ENCODE peak calls at places on chromosomes 5 and 9, in ten cellular contexts. I, P, T, A, N, E, S, Z, W and U are unnamed samples.

GRCh38 chr5:63135306-63135705 is 556.7 kb downstream of the LRRC70 start:
- DNase-seq in I (no peak), P (no peak), T (no peak), A (no peak), N (no peak), E (no peak), S (no peak), Z (no peak), W (no peak), U (no peak)

GRCh38 chr5:14040542-14040941 is 96.1 kb upstream of the DNAH5 start:
- DNase-seq in I (no peak), P (no peak), T (no peak), A (no peak), N (no peak), E (peak; percentile 36), S (no peak), Z (no peak), W (no peak), U (no peak)

GRCh38 chr9:113373676-113374392 is 3.0 kb downstream of the HDHD3 start:
- DNase-seq in I (no peak), P (no peak), T (no peak), A (no peak), N (no peak), E (no peak), S (no peak), Z (no peak), W (no peak), U (no peak)

GRCh38 chr5:159682623-159683022 is 233.7 kb upstream of the ADRA1B start:
- DNase-seq in I (no peak), P (no peak), T (no peak), A (no peak), N (no peak), E (peak; percentile 53), S (no peak), Z (no peak), W (no peak), U (no peak)

GRCh38 chr9:105280730-105281129 is 36.3 kb downstream of the SLC44A1 start:
- DNase-seq in I (no peak), P (peak; percentile 45), T (no peak), A (peak; percentile 99), N (no peak), E (no peak), S (no peak), Z (no peak), W (no peak), U (no peak)

GRCh38 chr5:42813533-42813932 is 1.8 kb upstream of the SELENOP start:
- DNase-seq in I (no peak), P (no peak), T (no peak), A (no peak), N (no peak), E (peak; percentile 84), S (no peak), Z (no peak), W (no peak), U (peak; percentile 96)

GRCh38 chr5:113380299-113381014 is 54.3 kb downstream of the TSSK1B start:
- DNase-seq in I (no peak), P (no peak), T (peak; percentile 20), A (no peak), N (no peak), E (no peak), S (peak; percentile 23), Z (no peak), W (no peak), U (no peak)

GRCh38 chr5:150517272-150518152 is 9.6 kb downstream of the NDST1 start:
- DNase-seq in I (no peak), P (peak; percentile 97), T (peak; percentile 89), A (peak; percentile 94), N (peak; percentile 57), E (no peak), S (no peak), Z (peak; percentile 100), W (no peak), U (no peak)

GRCh38 chr5:137220523-137220927 is 278.6 kb downstream of the SPOCK1 start:
- DNase-seq in I (peak; percentile 75), P (peak; percentile 93), T (peak; percentile 80), A (peak; percentile 96), N (peak; percentile 81), E (peak; percentile 76), S (no peak), Z (peak; percentile 35), W (no peak), U (peak; percentile 70)

GRCh38 chr9:69121155-69122085 is 52.7 kb upstream of the TJP2 start:
- DNase-seq in I (peak; percentile 90), P (peak; percentile 50), T (peak; percentile 74), A (peak; percentile 44), N (peak; percentile 83), E (peak; percentile 89), S (peak; percentile 64), Z (peak; percentile 73), W (no peak), U (peak; percentile 86)

GRCh38 chr9:126222835-126223431 is 103.7 kb upstream of the MVB12B start:
- DNase-seq in I (no peak), P (no peak), T (no peak), A (no peak), N (no peak), E (peak; percentile 31), S (no peak), Z (no peak), W (no peak), U (no peak)

GRCh38 chr9:126221480-126221879 is 105.1 kb upstream of the MVB12B start:
- DNase-seq in I (no peak), P (no peak), T (no peak), A (no peak), N (no peak), E (no peak), S (no peak), Z (no peak), W (no peak), U (no peak)

GRCh38 chr9:126222363-126222834 is 104.2 kb upstream of the MVB12B start:
- DNase-seq in I (no peak), P (no peak), T (no peak), A (no peak), N (no peak), E (peak; percentile 69), S (no peak), Z (no peak), W (no peak), U (no peak)

GRCh38 chr9:126225611-126226609 is 100.7 kb upstream of the MVB12B start:
- DNase-seq in I (no peak), P (no peak), T (no peak), A (no peak), N (no peak), E (no peak), S (no peak), Z (no peak), W (no peak), U (no peak)

DNA sequence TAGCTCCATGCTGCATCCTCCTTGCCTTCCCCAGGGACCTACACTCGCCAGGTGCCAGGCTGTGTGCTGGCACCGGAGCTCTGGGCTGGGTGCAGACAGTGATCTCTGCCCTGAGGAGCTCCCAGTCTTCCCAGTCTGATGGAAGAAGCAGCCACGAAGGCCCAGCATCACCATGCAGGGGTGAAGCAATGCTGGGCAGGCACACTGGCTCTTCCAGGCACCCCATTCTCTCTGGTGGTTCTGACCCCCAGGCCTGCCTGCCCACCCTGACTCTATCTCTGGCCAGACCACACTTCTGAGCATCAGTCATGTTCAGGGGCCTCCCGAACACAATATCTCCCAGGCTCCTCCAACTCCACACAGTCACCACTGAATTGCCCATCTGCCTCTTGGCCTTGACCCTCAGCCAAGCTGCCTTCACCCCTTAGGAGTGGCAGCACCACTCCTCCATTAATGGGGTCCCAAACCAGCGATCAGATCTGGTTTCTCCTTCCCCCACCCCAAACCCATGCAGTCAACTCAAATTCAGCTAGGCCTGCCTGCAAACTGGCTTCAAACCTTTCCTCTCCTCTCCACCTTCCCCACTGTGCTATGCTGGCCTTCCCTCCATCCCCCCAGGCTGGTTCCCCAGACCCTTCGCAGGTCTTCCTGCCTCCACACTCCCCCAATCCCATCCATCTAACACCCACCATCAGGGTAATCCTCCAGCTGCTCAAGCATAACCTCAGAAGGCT is 102.7 kb upstream of the MVB12B start:
- DNase-seq in I (no peak), P (no peak), T (no peak), A (no peak), N (no peak), E (no peak), S (no peak), Z (no peak), W (no peak), U (no peak)
- H3K4me3 ChIP-seq in I (no peak overlapping the region), P (no peak overlapping the region), T (no peak overlapping the region), A (no peak overlapping the region), N (no peak overlapping the region), E (no peak overlapping the region), S (no peak overlapping the region), Z (no peak overlapping the region), W (no peak overlapping the region), U (no peak overlapping the region)

GRCh38 chr5:80254767-80255424 is 952 bp downstream of the SERINC5 start:
- DNase-seq in I (no peak), P (peak; percentile 10), T (peak; percentile 57), A (peak; percentile 59), N (no peak), E (no peak), S (peak; percentile 54), Z (no peak), W (no peak), U (no peak)
- TF ChIP-seq CTCF in I (no peak), P (no peak), T (no peak), A (no peak), N (no peak), E (no peak), S (peak; percentile 6), Z (no peak), W (no peak), U (no peak)

DNA sequence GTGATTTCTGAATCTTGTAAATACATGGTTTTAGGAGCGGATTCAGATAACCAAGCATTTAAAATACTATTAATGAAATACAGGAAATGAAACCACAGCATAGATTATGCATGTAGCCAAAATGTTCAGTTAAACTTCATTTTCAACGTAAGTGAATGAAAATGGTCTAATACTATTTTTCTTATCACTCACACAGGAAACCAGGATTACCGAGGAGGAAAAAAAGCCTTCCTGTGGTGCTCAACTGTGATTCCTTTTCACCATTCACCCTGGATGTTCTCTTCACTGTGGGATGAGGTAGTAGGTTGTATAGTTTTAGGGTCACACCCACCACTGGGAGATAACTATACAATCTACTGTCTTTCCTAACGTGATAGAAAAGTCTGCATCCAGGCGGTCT is 83.4 kb upstream of the ZNF169 start:
- DNase-seq in I (no peak), P (no peak), T (peak; percentile 62), A (no peak), N (no peak), E (no peak), S (no peak), Z (no peak), W (no peak), U (no peak)
- H4K20me1 ChIP-seq in I (peaks cover 55% of the 10 kb centered on the region), P (peaks cover 67% of the 10 kb centered on the region), T (peaks cover 45% of the 10 kb centered on the region), A (peaks cover 31% of the 10 kb centered on the region), N (peaks cover 99% of the 10 kb centered on the region), E (peaks cover 85% of the 10 kb centered on the region), S (peaks cover 89% of the 10 kb centered on the region), Z (peaks cover 96% of the 10 kb centered on the region), W (peaks cover 3% of the 10 kb centered on the region), U (peaks cover 100% of the 10 kb centered on the region)

DNA sequence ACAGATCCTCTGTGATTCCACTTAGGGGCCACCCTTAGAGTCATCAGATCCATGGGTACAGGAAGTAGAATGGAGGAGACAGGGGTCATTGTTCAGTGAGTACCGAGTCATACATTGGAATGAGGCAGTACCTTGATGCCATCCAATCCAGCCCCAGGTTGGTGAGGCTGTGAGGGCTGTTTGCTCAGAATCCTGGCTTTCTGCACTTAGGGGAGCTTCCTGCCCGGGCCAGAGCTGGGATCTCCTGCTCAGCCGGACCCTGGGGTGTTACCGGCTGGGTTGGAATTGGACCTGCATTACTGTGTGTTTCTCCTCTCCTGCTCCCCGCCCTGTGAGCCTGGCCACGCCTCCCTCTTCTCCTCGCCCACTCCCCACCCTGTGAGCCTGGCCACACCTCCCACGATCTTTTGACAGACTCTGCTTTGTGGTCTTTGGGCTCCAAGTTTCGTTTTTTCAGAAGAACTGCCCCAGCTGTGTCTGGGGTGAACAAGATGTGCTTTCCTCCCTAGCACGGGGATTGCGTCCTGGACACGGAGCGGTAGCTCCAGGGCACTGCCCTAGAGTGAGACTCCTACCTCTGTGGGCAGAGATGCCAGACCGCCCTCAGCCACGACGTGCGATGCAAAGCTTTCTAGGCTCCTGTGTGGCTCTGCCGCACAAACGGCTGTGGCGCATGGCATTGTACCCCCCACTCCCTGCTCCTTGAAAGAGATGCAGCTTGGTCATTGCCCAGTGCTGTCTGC is 15.4 kb downstream of the TRAF2 start:
- DNase-seq in I (no peak), P (peak; percentile 78), T (peak; percentile 30), A (peak; percentile 92), N (peak; percentile 52), E (no peak), S (peak; percentile 21), Z (peak; percentile 91), W (peak; percentile 83), U (no peak)
- H3K4me3 ChIP-seq in I (no peak overlapping the region), P (peak overlapping the region; percentile 7), T (no peak overlapping the region), A (peak overlapping the region; percentile 21), N (no peak overlapping the region), E (no peak overlapping the region), S (no peak overlapping the region), Z (peak overlapping the region; percentile 44), W (peak overlapping the region; percentile 36), U (no peak overlapping the region)